ENCODE peak calls at places on chromosomes 16 and 17, in five cellular contexts. One of them, this sample, is unnamed.
A peak's percentile ranks its signal among the peaks of the same experiment; 100 is the strongest.

GRCh38 chr16:3575491-3575890 is 1.7 kb downstream of the NLRC3 start:
- DNase-seq in mammary epithelial cell: no peak
- DNase-seq in neural progenitor cell: no peak
- DNase-seq in fibroblast of lung: no peak
- DNase-seq in GM23338: no peak
- DNase-seq in this sample: no peak

GRCh38 chr17:44919885-44920564 is 4.7 kb upstream of the GFAP start:
- DNase-seq in neural progenitor cell: peak; percentile 88
- DNase-seq in mammary epithelial cell: peak; percentile 66
- DNase-seq in fibroblast of lung: peak; percentile 85
- DNase-seq in GM23338: peak; percentile 91
- DNase-seq in this sample: peak; percentile 56

GRCh38 chr17:57595942-57596695 is 149.0 kb downstream of the CCDC182 start:
- DNase-seq in GM23338: no peak
- DNase-seq in mammary epithelial cell: no peak
- DNase-seq in neural progenitor cell: peak; percentile 67
- DNase-seq in fibroblast of lung: no peak
- DNase-seq in this sample: no peak

GRCh38 chr16:78523212-78523995 is 423.9 kb downstream of the WWOX start:
- DNase-seq in mammary epithelial cell: no peak
- DNase-seq in GM23338: no peak
- DNase-seq in neural progenitor cell: no peak
- DNase-seq in fibroblast of lung: no peak
- DNase-seq in this sample: no peak

GRCh38 chr17:6365187-6365943 is 69.6 kb downstream of the AIPL1 start:
- DNase-seq in neural progenitor cell: no peak
- DNase-seq in GM23338: no peak
- DNase-seq in mammary epithelial cell: peak; percentile 89
- DNase-seq in fibroblast of lung: peak; percentile 78
- DNase-seq in this sample: peak; percentile 87

GRCh38 chr17:19470529-19471261 is 59.7 kb downstream of the RNF112 start:
- DNase-seq in GM23338: peak; percentile 56
- DNase-seq in mammary epithelial cell: no peak
- DNase-seq in fibroblast of lung: peak; percentile 77
- DNase-seq in neural progenitor cell: peak; percentile 44
- DNase-seq in this sample: no peak

GRCh38 chr17:3740611-3741073 is 16.9 kb downstream of the HASPIN start:
- DNase-seq in fibroblast of lung: no peak
- DNase-seq in GM23338: no peak
- DNase-seq in mammary epithelial cell: no peak
- DNase-seq in neural progenitor cell: no peak
- DNase-seq in this sample: no peak

GRCh38 chr16:19223235-19223847 is 55.3 kb downstream of the SYT17 start:
- DNase-seq in neural progenitor cell: peak; percentile 65
- DNase-seq in mammary epithelial cell: peak; percentile 16
- DNase-seq in GM23338: peak; percentile 76
- DNase-seq in fibroblast of lung: no peak
- DNase-seq in this sample: no peak

GRCh38 chr16:58128721-58129096 is 472 bp downstream of the CFAP20 start:
- DNase-seq in neural progenitor cell: peak; percentile 76
- DNase-seq in mammary epithelial cell: no peak
- DNase-seq in fibroblast of lung: no peak
- DNase-seq in GM23338: peak; percentile 55
- DNase-seq in this sample: no peak

GRCh38 chr17:82923366-82924113 is 83.7 kb upstream of the ZNF750 start:
- DNase-seq in mammary epithelial cell: no peak
- DNase-seq in fibroblast of lung: no peak
- DNase-seq in neural progenitor cell: no peak
- DNase-seq in GM23338: no peak
- DNase-seq in this sample: no peak

GRCh38 chr16:86519649-86520316 is 9.5 kb downstream of the FOXF1 start:
- DNase-seq in fibroblast of lung: peak; percentile 75
- DNase-seq in mammary epithelial cell: no peak
- DNase-seq in GM23338: peak; percentile 87
- DNase-seq in neural progenitor cell: peak; percentile 88
- DNase-seq in this sample: no peak

GRCh38 chr16:82156761-82157654 is 13.0 kb downstream of the MPHOSPH6 start:
- DNase-seq in mammary epithelial cell: no peak
- DNase-seq in GM23338: no peak
- DNase-seq in fibroblast of lung: peak; percentile 67
- DNase-seq in neural progenitor cell: no peak
- DNase-seq in this sample: peak; percentile 13

GRCh38 chr16:85429776-85430522 is 183.2 kb upstream of the GSE1 start:
- DNase-seq in mammary epithelial cell: no peak
- DNase-seq in neural progenitor cell: no peak
- DNase-seq in GM23338: no peak
- DNase-seq in fibroblast of lung: no peak
- DNase-seq in this sample: no peak

GRCh38 chr17:69286257-69286656 is 40.7 kb downstream of the ABCA5 start:
- DNase-seq in GM23338: no peak
- DNase-seq in fibroblast of lung: no peak
- DNase-seq in mammary epithelial cell: peak; percentile 27
- DNase-seq in neural progenitor cell: no peak
- DNase-seq in this sample: no peak

GRCh38 chr17:49519781-49520180 is 24.7 kb downstream of the NGFR start:
- DNase-seq in neural progenitor cell: no peak
- DNase-seq in fibroblast of lung: no peak
- DNase-seq in mammary epithelial cell: no peak
- DNase-seq in GM23338: no peak
- DNase-seq in this sample: no peak

GRCh38 chr17:63947711-63948330 is 15.7 kb upstream of the CD79B start:
- DNase-seq in neural progenitor cell: no peak
- DNase-seq in GM23338: no peak
- DNase-seq in fibroblast of lung: no peak
- DNase-seq in mammary epithelial cell: no peak
- DNase-seq in this sample: no peak

GRCh38 chr17:9899280-9900018 is 5.6 kb downstream of the RCVRN start:
- DNase-seq in fibroblast of lung: no peak
- DNase-seq in mammary epithelial cell: no peak
- DNase-seq in neural progenitor cell: no peak
- DNase-seq in GM23338: no peak
- DNase-seq in this sample: no peak

GRCh38 chr16:88920618-88921602 is 54.5 kb upstream of the PABPN1L start:
- DNase-seq in neural progenitor cell: no peak
- DNase-seq in GM23338: no peak
- DNase-seq in mammary epithelial cell: no peak
- DNase-seq in fibroblast of lung: peak; percentile 76
- DNase-seq in this sample: peak; percentile 32

GRCh38 chr16:55297910-55298175 is 26.2 kb upstream of the IRX6 start:
- DNase-seq in fibroblast of lung: no peak
- DNase-seq in mammary epithelial cell: peak; percentile 77
- DNase-seq in GM23338: no peak
- DNase-seq in neural progenitor cell: no peak
- DNase-seq in this sample: peak; percentile 39

DNA sequence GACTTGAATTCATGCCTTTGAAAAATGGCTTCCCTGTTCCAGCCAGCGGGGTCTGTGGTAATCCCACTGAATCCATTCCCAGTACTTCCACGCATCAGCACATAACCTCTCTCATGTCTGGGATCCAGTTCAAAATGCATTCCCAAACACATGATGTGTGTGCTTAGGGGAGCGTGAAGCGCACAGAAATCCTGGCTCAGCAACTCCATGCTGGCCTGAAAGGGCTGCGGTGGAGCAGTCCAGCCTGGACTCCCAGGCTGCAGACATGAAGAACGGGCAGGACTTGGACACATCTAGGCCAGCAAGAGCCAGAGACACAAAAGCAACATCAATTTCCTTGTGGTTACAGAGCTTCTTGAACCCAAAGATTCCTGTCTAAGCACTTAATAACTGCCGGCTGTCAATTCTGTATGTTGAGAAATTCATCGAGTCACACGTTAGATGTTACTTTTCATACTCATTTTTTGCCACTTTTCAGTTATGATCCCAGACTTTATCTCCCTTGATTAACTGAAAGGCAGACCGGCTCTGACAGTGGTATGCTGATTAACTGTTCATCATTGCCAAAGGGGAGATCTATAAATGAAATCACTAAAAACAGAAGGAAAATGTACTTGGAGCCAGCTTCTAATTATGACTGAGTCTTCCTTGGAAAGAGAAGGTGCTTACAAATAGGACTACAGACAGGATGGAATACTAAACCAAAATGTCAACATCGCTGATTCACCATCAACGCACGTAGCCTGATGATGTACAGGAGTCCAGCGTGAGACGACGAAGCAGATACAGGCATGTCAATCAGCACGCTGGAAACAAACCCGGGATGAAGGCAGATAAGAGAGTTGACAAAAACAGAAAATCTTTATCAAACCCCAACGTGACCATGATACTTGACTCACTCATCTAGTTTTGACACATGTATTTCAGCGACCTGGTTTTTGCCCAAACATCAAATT is 23.0 kb downstream of the NSMCE1 start:
- DNase-seq in GM23338: no peak
- DNase-seq in mammary epithelial cell: no peak
- DNase-seq in neural progenitor cell: no peak
- DNase-seq in fibroblast of lung: peak; percentile 96
- DNase-seq in this sample: peak; percentile 97
- H2AFZ ChIP-seq in GM23338: no peak overlapping the region
- H2AFZ ChIP-seq in mammary epithelial cell: no peak overlapping the region
- H2AFZ ChIP-seq in neural progenitor cell: no peak overlapping the region
- H2AFZ ChIP-seq in fibroblast of lung: no peak overlapping the region
- H2AFZ ChIP-seq in this sample: no peak overlapping the region

DNA sequence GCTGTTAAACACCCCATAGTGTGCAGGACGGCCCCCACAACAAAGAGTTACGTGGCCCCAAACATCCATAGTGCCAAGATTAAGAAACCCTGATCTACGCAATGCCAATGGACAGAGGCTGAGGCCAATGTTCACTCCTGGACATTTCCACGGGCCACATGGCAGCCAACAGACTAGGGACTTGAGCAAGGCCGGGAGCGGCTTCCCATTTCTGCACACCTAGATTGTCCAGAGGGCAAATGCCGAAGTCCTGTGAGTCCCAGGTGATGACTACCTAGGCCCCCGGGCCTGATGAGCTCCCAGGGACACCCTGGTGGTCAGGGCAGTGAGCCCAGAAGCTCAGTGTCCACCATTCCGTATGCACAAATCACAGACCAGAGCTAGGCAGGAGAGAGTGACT is 95.5 kb downstream of the AMFR start:
- DNase-seq in neural progenitor cell: no peak
- DNase-seq in GM23338: no peak
- DNase-seq in fibroblast of lung: no peak
- DNase-seq in mammary epithelial cell: no peak
- DNase-seq in this sample: no peak
- H2AFZ ChIP-seq in neural progenitor cell: no peak overlapping the region
- H2AFZ ChIP-seq in GM23338: no peak overlapping the region
- H2AFZ ChIP-seq in fibroblast of lung: no peak overlapping the region
- H2AFZ ChIP-seq in mammary epithelial cell: no peak overlapping the region
- H2AFZ ChIP-seq in this sample: no peak overlapping the region

GRCh38 chr16:14500791-14501190 is 129.3 kb downstream of the PARN start:
- DNase-seq in fibroblast of lung: peak; percentile 48
- DNase-seq in neural progenitor cell: no peak
- DNase-seq in mammary epithelial cell: no peak
- DNase-seq in GM23338: no peak
- DNase-seq in this sample: no peak
- H2AFZ ChIP-seq in fibroblast of lung: no peak overlapping the region
- H2AFZ ChIP-seq in neural progenitor cell: no peak overlapping the region
- H2AFZ ChIP-seq in mammary epithelial cell: no peak overlapping the region
- H2AFZ ChIP-seq in GM23338: no peak overlapping the region
- H2AFZ ChIP-seq in this sample: no peak overlapping the region

GRCh38 chr17:77736207-77736600 is 222.3 kb upstream of the TNRC6C start:
- DNase-seq in GM23338: peak; percentile 29
- DNase-seq in neural progenitor cell: peak; percentile 38
- DNase-seq in mammary epithelial cell: no peak
- DNase-seq in fibroblast of lung: no peak
- DNase-seq in this sample: no peak
- H2AFZ ChIP-seq in GM23338: peak overlapping the region; percentile 38
- H2AFZ ChIP-seq in neural progenitor cell: no peak overlapping the region
- H2AFZ ChIP-seq in mammary epithelial cell: no peak overlapping the region
- H2AFZ ChIP-seq in fibroblast of lung: no peak overlapping the region
- H2AFZ ChIP-seq in this sample: no peak overlapping the region

GRCh38 chr16:84005391-84005790 is 37.2 kb downstream of the SLC38A8 start:
- DNase-seq in GM23338: no peak
- DNase-seq in neural progenitor cell: no peak
- DNase-seq in mammary epithelial cell: no peak
- DNase-seq in fibroblast of lung: no peak
- DNase-seq in this sample: no peak
- H2AFZ ChIP-seq in GM23338: no peak overlapping the region
- H2AFZ ChIP-seq in neural progenitor cell: no peak overlapping the region
- H2AFZ ChIP-seq in mammary epithelial cell: no peak overlapping the region
- H2AFZ ChIP-seq in fibroblast of lung: no peak overlapping the region
- H2AFZ ChIP-seq in this sample: no peak overlapping the region

GRCh38 chr17:80539022-80539421 is 5.6 kb upstream of the RPTOR start:
- DNase-seq in GM23338: peak; percentile 63
- DNase-seq in fibroblast of lung: no peak
- DNase-seq in neural progenitor cell: peak; percentile 45
- DNase-seq in mammary epithelial cell: no peak
- DNase-seq in this sample: no peak

GRCh38 chr17:80538484-80538883 is 6.2 kb upstream of the RPTOR start:
- DNase-seq in neural progenitor cell: no peak
- DNase-seq in fibroblast of lung: no peak
- DNase-seq in mammary epithelial cell: no peak
- DNase-seq in GM23338: no peak
- DNase-seq in this sample: no peak
- H2AFZ ChIP-seq in neural progenitor cell: no peak overlapping the region
- H2AFZ ChIP-seq in fibroblast of lung: no peak overlapping the region
- H2AFZ ChIP-seq in mammary epithelial cell: no peak overlapping the region
- H2AFZ ChIP-seq in GM23338: no peak overlapping the region
- H2AFZ ChIP-seq in this sample: no peak overlapping the region

GRCh38 chr16:9885876-9886275 is 296.4 kb downstream of the GRIN2A start:
- DNase-seq in fibroblast of lung: no peak
- DNase-seq in neural progenitor cell: no peak
- DNase-seq in mammary epithelial cell: peak; percentile 12
- DNase-seq in GM23338: no peak
- DNase-seq in this sample: no peak

DNA sequence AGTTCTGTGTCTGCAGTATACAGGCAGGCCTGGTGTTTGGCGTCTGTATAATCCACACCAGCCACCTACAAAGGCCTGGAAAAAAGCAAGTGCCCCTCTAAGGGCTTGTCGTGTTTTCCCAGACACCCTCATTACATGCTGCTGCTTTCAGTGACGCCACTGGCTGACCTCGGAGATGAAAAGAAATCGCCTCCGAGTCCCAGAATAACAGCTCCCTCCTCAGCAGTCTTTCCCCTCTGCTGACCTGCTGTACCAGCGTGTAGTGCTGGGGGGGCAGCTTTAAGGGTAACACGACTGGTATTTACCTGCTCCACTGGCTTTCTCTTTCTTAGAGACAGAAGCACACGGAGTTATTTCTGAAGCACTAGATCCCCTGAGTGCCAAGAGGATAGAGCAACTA is 296.8 kb downstream of the GRIN2A start:
- DNase-seq in fibroblast of lung: no peak
- DNase-seq in neural progenitor cell: peak; percentile 18
- DNase-seq in mammary epithelial cell: no peak
- DNase-seq in GM23338: peak; percentile 34
- DNase-seq in this sample: no peak
- H2AFZ ChIP-seq in fibroblast of lung: no peak overlapping the region
- H2AFZ ChIP-seq in neural progenitor cell: peak overlapping the region; percentile 78
- H2AFZ ChIP-seq in mammary epithelial cell: no peak overlapping the region
- H2AFZ ChIP-seq in GM23338: peak overlapping the region; percentile 64
- H2AFZ ChIP-seq in this sample: no peak overlapping the region

GRCh38 chr17:66359351-66359750 is 56.9 kb downstream of the PRKCA start:
- DNase-seq in mammary epithelial cell: no peak
- DNase-seq in fibroblast of lung: no peak
- DNase-seq in GM23338: no peak
- DNase-seq in neural progenitor cell: no peak
- DNase-seq in this sample: no peak
- H2AFZ ChIP-seq in mammary epithelial cell: no peak overlapping the region
- H2AFZ ChIP-seq in fibroblast of lung: no peak overlapping the region
- H2AFZ ChIP-seq in GM23338: no peak overlapping the region
- H2AFZ ChIP-seq in neural progenitor cell: no peak overlapping the region
- H2AFZ ChIP-seq in this sample: no peak overlapping the region